ENCODE peak calls at places on chromosomes 1 and 21, in five cellular contexts. One of them, this sample, is unnamed.

GRCh38 chr1:198132060-198132781 is 24.6 kb upstream of the NEK7 start:
- DNase-seq in ovary: no peak
- DNase-seq in lower lobe of right lung: no peak
- DNase-seq in left lung: no peak
- DNase-seq in K562: no peak
- DNase-seq in this sample: no peak

GRCh38 chr21:36743008-36743407 is 44.1 kb downstream of the SIM2 start:
- DNase-seq in ovary: no peak
- DNase-seq in lower lobe of right lung: no peak
- DNase-seq in left lung: no peak
- DNase-seq in K562: peak
- DNase-seq in this sample: no peak

GRCh38 chr1:57986432-57986831 is 560.1 kb downstream of the OMA1 start:
- DNase-seq in lower lobe of right lung: no peak
- DNase-seq in K562: no peak
- DNase-seq in left lung: no peak
- DNase-seq in ovary: no peak
- DNase-seq in this sample: no peak

GRCh38 chr1:232018512-232019340 is 392.1 kb downstream of the DISC1 start:
- DNase-seq in K562: no peak
- DNase-seq in ovary: no peak
- DNase-seq in left lung: no peak
- DNase-seq in lower lobe of right lung: no peak
- DNase-seq in this sample: no peak

GRCh38 chr1:23528245-23528978 is 2.6 kb downstream of the E2F2 start:
- DNase-seq in lower lobe of right lung: peak
- DNase-seq in ovary: no peak
- DNase-seq in K562: peak
- DNase-seq in left lung: peak
- DNase-seq in this sample: peak

GRCh38 chr1:200483491-200484143 is 73.8 kb upstream of the ZNF281 start:
- DNase-seq in lower lobe of right lung: no peak
- DNase-seq in ovary: no peak
- DNase-seq in K562: peak
- DNase-seq in left lung: no peak
- DNase-seq in this sample: no peak

GRCh38 chr21:42003051-42003461 is 7.1 kb downstream of the ZBTB21 start:
- DNase-seq in K562: no peak
- DNase-seq in ovary: no peak
- DNase-seq in left lung: no peak
- DNase-seq in lower lobe of right lung: no peak
- DNase-seq in this sample: no peak

GRCh38 chr1:116732726-116733125 is 21.5 kb upstream of the CD2 start:
- DNase-seq in K562: no peak
- DNase-seq in left lung: no peak
- DNase-seq in lower lobe of right lung: no peak
- DNase-seq in ovary: no peak
- DNase-seq in this sample: no peak

GRCh38 chr1:153705484-153705883 is 22.4 kb upstream of the INTS3 start:
- DNase-seq in left lung: no peak
- DNase-seq in lower lobe of right lung: no peak
- DNase-seq in K562: no peak
- DNase-seq in ovary: no peak
- DNase-seq in this sample: no peak

GRCh38 chr1:178037510-178038253 is 56.2 kb upstream of the RASAL2 start:
- DNase-seq in lower lobe of right lung: peak
- DNase-seq in ovary: peak
- DNase-seq in left lung: peak
- DNase-seq in K562: peak
- DNase-seq in this sample: peak

GRCh38 chr21:36254106-36254941 is 65.7 kb upstream of the MORC3 start:
- DNase-seq in left lung: no peak
- DNase-seq in lower lobe of right lung: no peak
- DNase-seq in ovary: no peak
- DNase-seq in K562: no peak
- DNase-seq in this sample: no peak

GRCh38 chr1:164726235-164726634 is 167.3 kb downstream of the PBX1 start:
- DNase-seq in ovary: no peak
- DNase-seq in K562: no peak
- DNase-seq in left lung: no peak
- DNase-seq in lower lobe of right lung: no peak
- DNase-seq in this sample: no peak

GRCh38 chr1:99648107-99648506 is 2.2 kb downstream of the PALMD start:
- DNase-seq in left lung: peak
- DNase-seq in lower lobe of right lung: peak
- DNase-seq in ovary: no peak
- DNase-seq in K562: peak
- DNase-seq in this sample: peak

GRCh38 chr1:185559151-185559550 is 175.0 kb upstream of the HMCN1 start:
- DNase-seq in K562: no peak
- DNase-seq in left lung: no peak
- DNase-seq in ovary: no peak
- DNase-seq in lower lobe of right lung: no peak
- DNase-seq in this sample: no peak

GRCh38 chr1:77744576-77744975 is 15.1 kb downstream of the USP33 start:
- DNase-seq in ovary: no peak
- DNase-seq in lower lobe of right lung: no peak
- DNase-seq in K562: no peak
- DNase-seq in left lung: no peak
- DNase-seq in this sample: no peak

GRCh38 chr1:180935326-180936109 is 22.8 kb downstream of the KIAA1614 start:
- DNase-seq in lower lobe of right lung: no peak
- DNase-seq in K562: no peak
- DNase-seq in ovary: no peak
- DNase-seq in left lung: peak
- DNase-seq in this sample: peak

GRCh38 chr1:116232989-116233514 is 121.9 kb downstream of the MAB21L3 start:
- DNase-seq in lower lobe of right lung: no peak
- DNase-seq in left lung: no peak
- DNase-seq in K562: no peak
- DNase-seq in ovary: no peak
- DNase-seq in this sample: no peak

GRCh38 chr1:224894915-224895314 is 34.6 kb upstream of the DNAH14 start:
- DNase-seq in lower lobe of right lung: no peak
- DNase-seq in left lung: no peak
- DNase-seq in K562: peak
- DNase-seq in ovary: no peak
- DNase-seq in this sample: no peak

GRCh38 chr1:192904438-192904895 is 95.6 kb downstream of the RGS2 start:
- DNase-seq in lower lobe of right lung: no peak
- DNase-seq in K562: no peak
- DNase-seq in left lung: no peak
- DNase-seq in ovary: peak
- DNase-seq in this sample: no peak

GRCh38 chr1:241376711-241377110 is 19.7 kb upstream of the RGS7 start:
- DNase-seq in lower lobe of right lung: no peak
- DNase-seq in ovary: no peak
- DNase-seq in left lung: no peak
- DNase-seq in K562: no peak
- DNase-seq in this sample: no peak

GRCh38 chr1:6037338-6037762 is 8.3 kb upstream of the KCNAB2 start:
- DNase-seq in lower lobe of right lung: no peak
- DNase-seq in K562: no peak
- DNase-seq in ovary: no peak
- DNase-seq in left lung: peak
- DNase-seq in this sample: no peak

GRCh38 chr1:7650801-7651200 is 120.3 kb upstream of the VAMP3 start:
- DNase-seq in ovary: no peak
- DNase-seq in left lung: peak
- DNase-seq in K562: no peak
- DNase-seq in lower lobe of right lung: peak
- DNase-seq in this sample: no peak

GRCh38 chr1:30005972-30006619 is 717.3 kb downstream of the MATN1 start:
- DNase-seq in lower lobe of right lung: no peak
- DNase-seq in left lung: no peak
- DNase-seq in ovary: no peak
- DNase-seq in K562: no peak
- DNase-seq in this sample: no peak

GRCh38 chr21:22575165-22575584 is 1577.0 kb downstream of the NCAM2 start:
- DNase-seq in K562: peak
- DNase-seq in ovary: no peak
- DNase-seq in left lung: no peak
- DNase-seq in lower lobe of right lung: no peak
- DNase-seq in this sample: no peak

GRCh38 chr1:27934818-27935549 is at the start of gene SMPDL3B:
- DNase-seq in ovary: no peak
- DNase-seq in K562: no peak
- DNase-seq in lower lobe of right lung: peak
- DNase-seq in left lung: peak
- DNase-seq in this sample: no peak
- TF ChIP-seq CTCF in ovary: no peak
- TF ChIP-seq CTCF in K562: no peak
- TF ChIP-seq CTCF in lower lobe of right lung: peak
- TF ChIP-seq CTCF in left lung: no peak
- TF ChIP-seq CTCF in this sample: no peak

GRCh38 chr21:25560151-25560783 is 47.0 kb downstream of the MRPL39 start:
- DNase-seq in lower lobe of right lung: peak
- DNase-seq in K562: no peak
- DNase-seq in ovary: no peak
- DNase-seq in left lung: no peak
- DNase-seq in this sample: no peak

GRCh38 chr21:25564349-25564948 is 42.8 kb downstream of the MRPL39 start:
- DNase-seq in lower lobe of right lung: no peak
- DNase-seq in left lung: no peak
- DNase-seq in ovary: no peak
- DNase-seq in K562: no peak
- DNase-seq in this sample: no peak

GRCh38 chr21:25563399-25564116 is 43.7 kb downstream of the MRPL39 start:
- DNase-seq in K562: no peak
- DNase-seq in left lung: no peak
- DNase-seq in ovary: no peak
- DNase-seq in lower lobe of right lung: no peak
- DNase-seq in this sample: no peak

GRCh38 chr21:25561668-25562641 is 45.3 kb downstream of the MRPL39 start:
- DNase-seq in lower lobe of right lung: peak
- DNase-seq in K562: no peak
- DNase-seq in left lung: peak
- DNase-seq in ovary: peak
- DNase-seq in this sample: peak

DNA sequence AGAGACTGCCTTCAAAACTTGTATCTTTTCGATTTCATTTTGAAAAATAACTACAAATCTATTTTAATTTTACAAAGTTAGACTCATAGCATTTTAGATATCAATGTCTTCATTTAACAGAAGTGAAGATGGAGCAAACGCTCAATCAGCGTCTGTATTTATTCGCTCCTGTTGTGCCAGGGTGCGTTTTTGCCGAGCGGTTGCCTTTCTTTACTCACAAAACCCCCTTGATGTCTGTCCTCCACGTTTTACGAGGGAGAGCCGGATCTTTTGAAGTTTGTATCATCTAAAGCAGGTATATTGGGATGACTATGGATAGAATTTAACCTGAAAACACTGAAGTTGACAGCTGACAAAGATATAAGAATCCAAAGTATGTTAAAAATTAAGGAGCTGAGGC is 44.6 kb downstream of the MRPL39 start:
- DNase-seq in ovary: no peak
- DNase-seq in lower lobe of right lung: no peak
- DNase-seq in K562: no peak
- DNase-seq in left lung: no peak
- DNase-seq in this sample: no peak
- H3K27ac ChIP-seq in ovary: no peak
- H3K27ac ChIP-seq in lower lobe of right lung: no peak
- H3K27ac ChIP-seq in K562: no peak
- H3K27ac ChIP-seq in left lung: peak
- H3K27ac ChIP-seq in this sample: no peak

GRCh38 chr1:27428316-27429028 is 36.0 kb downstream of the GPR3 start:
- DNase-seq in left lung: no peak
- DNase-seq in lower lobe of right lung: no peak
- DNase-seq in ovary: no peak
- DNase-seq in K562: peak
- DNase-seq in this sample: no peak
- TF ChIP-seq CTCF in left lung: no peak
- TF ChIP-seq CTCF in lower lobe of right lung: no peak
- TF ChIP-seq CTCF in ovary: no peak
- TF ChIP-seq CTCF in K562: no peak
- TF ChIP-seq CTCF in this sample: no peak

GRCh38 chr1:244294825-244295224 is 156.9 kb downstream of the ADSS2 start:
- DNase-seq in ovary: no peak
- DNase-seq in K562: no peak
- DNase-seq in left lung: no peak
- DNase-seq in lower lobe of right lung: no peak
- DNase-seq in this sample: no peak

GRCh38 chr1:244289976-244290375 is 161.7 kb downstream of the ADSS2 start:
- DNase-seq in lower lobe of right lung: no peak
- DNase-seq in left lung: no peak
- DNase-seq in ovary: no peak
- DNase-seq in K562: no peak
- DNase-seq in this sample: no peak

GRCh38 chr1:244291171-244291866 is 160.4 kb downstream of the ADSS2 start:
- DNase-seq in left lung: no peak
- DNase-seq in K562: no peak
- DNase-seq in lower lobe of right lung: no peak
- DNase-seq in ovary: no peak
- DNase-seq in this sample: no peak

GRCh38 chr1:244290386-244290785 is 161.3 kb downstream of the ADSS2 start:
- DNase-seq in K562: no peak
- DNase-seq in lower lobe of right lung: no peak
- DNase-seq in left lung: no peak
- DNase-seq in ovary: no peak
- DNase-seq in this sample: no peak

DNA sequence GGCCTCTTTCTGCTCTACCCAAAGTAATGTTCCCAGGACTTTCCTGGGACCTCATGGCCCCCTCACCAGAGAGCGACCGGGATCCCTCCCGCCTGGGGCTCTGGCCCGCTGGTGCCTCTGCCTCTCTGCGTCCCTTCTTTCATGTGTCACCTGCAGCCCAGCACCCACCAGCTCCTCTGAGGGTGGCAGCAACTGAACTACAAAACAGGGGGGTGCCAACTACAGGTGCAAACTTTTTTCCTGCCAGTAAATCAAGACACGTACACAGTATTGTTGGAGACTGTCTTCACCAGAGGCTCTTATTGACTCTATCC is 159.9 kb downstream of the ADSS2 start:
- DNase-seq in lower lobe of right lung: no peak
- DNase-seq in K562: no peak
- DNase-seq in left lung: no peak
- DNase-seq in ovary: no peak
- DNase-seq in this sample: no peak
- H3K27ac ChIP-seq in lower lobe of right lung: no peak
- H3K27ac ChIP-seq in K562: no peak
- H3K27ac ChIP-seq in left lung: no peak
- H3K27ac ChIP-seq in ovary: no peak
- H3K27ac ChIP-seq in this sample: no peak